ENCODE peak calls at places on chromosomes 11 and 22, in four cellular contexts. U is H9, X is IMR-90, D is mesendoderm. B is an unnamed sample.

GRCh38 chr22:43088616-43088978 is 594 bp downstream of the TTLL1 start:
- DNase-seq in U (no peak), X (no peak), D (no peak), B (no peak)

GRCh38 chr11:89021339-89021738 is 44.4 kb downstream of the GRM5 start:
- DNase-seq in U (no peak), X (no peak), D (no peak), B (no peak)

GRCh38 chr11:100687032-100687629 is at the start of gene ARHGAP42:
- DNase-seq in U (peak), X (peak), D (peak), B (peak)

GRCh38 chr11:35841733-35842132 is 102.1 kb upstream of the LDLRAD3 start:
- DNase-seq in U (no peak), X (no peak), D (no peak), B (no peak)

GRCh38 chr11:45655347-45655756 is 10.1 kb downstream of the CHST1 start:
- DNase-seq in U (peak), X (peak), D (peak), B (peak)

GRCh38 chr11:65588199-65589054 is 7.2 kb downstream of the KCNK7 start:
- DNase-seq in U (peak), X (peak), D (peak), B (peak)

GRCh38 chr11:82930229-82930628 is 28.7 kb downstream of the DDIAS start:
- DNase-seq in U (no peak), X (no peak), D (no peak), B (no peak)

GRCh38 chr11:83835423-83835822 is 549.3 kb upstream of the CCDC90B start:
- DNase-seq in U (no peak), X (peak), D (no peak), B (no peak)

GRCh38 chr11:122069946-122070345 is 46.1 kb downstream of the BLID start:
- DNase-seq in U (peak), X (peak), D (peak), B (peak)

GRCh38 chr22:39556970-39557811 is 13.4 kb upstream of the CACNA1I start:
- DNase-seq in U (no peak), X (peak), D (no peak), B (no peak)

GRCh38 chr11:64225608-64226506 is at the start of the genes NUDT22 and TRPT1:
- DNase-seq in U (peak), X (peak), D (peak), B (peak)

GRCh38 chr11:111911563-111912401 is at the start of gene CRYAB:
- DNase-seq in U (peak), X (peak), D (peak), B (peak)

GRCh38 chr11:12163181-12163841 is 52.9 kb downstream of the MICAL2 start:
- DNase-seq in U (no peak), X (peak), D (peak), B (peak)

GRCh38 chr11:31972623-31973022 is 118.3 kb upstream of the RCN1 start:
- DNase-seq in U (no peak), X (no peak), D (no peak), B (no peak)

DNA sequence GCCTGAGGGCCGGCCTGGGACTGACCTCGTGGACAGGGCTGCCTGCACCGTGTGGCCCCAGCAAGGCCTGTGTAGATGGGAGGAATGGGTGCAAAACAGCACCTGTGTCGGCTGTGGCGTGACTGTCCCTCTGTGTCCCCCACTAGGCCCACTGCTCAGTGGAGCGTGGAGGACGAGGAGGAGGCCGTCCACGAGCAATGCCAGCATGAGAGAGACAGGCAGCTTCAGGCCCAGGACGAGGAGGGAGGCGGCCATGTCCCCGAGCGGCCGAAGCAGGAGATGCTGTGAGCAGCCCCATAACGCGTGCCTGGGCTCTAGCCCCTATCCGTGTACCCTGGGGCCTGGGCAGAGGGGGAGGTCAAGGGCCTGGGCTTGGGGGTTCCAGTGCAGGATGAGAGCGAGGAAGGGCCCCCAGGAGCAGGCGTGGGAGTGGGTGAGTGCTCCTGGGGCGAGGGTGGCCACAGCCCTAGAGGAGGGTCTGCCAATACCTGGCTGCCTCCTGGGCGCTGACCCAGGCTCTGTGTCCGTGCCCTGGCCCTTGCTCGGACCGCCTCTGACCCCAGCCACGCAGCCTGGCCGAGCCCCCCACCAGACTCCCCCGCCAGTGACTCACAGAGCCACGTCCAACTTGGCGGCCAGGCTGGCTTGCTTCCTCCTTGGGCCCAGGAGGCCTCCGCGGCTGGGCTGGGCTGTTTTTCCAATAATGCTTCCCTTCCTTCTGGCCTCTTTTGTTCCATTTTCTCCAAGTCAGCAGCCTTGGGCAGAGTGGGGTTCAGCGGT is 11.6 kb downstream of the PRR33 start:
- DNase-seq in U (no peak), X (no peak), D (no peak), B (no peak)
- H2BK5ac ChIP-seq in U (no peak), X (no peak), D (no peak), B (peak)

GRCh38 chr11:117098269-117099231 is at the start of gene SIK3:
- DNase-seq in U (peak), X (peak), D (peak), B (peak)
- H2BK5ac ChIP-seq in U (no peak), X (peak), D (peak), B (peak)

DNA sequence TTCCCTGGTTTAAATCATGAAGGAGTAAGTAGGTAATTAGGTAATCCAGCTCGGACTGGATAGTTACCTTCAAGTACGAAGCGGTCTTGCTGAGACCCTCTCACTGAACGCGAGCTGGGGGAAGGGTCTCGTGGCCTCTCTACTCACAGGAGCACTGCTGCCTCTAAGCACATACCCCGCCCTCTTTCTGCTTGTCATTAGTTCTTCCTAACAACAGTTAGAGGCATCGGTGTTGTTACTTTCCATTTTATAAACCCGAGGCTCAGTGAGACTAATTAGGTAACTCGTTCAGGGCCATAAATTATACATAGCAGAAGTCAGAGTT is 230.8 kb downstream of the ST3GAL4 start:
- DNase-seq in U (no peak), X (no peak), D (no peak), B (no peak)
- H2BK5ac ChIP-seq in U (no peak), X (peak), D (peak), B (no peak)

DNA sequence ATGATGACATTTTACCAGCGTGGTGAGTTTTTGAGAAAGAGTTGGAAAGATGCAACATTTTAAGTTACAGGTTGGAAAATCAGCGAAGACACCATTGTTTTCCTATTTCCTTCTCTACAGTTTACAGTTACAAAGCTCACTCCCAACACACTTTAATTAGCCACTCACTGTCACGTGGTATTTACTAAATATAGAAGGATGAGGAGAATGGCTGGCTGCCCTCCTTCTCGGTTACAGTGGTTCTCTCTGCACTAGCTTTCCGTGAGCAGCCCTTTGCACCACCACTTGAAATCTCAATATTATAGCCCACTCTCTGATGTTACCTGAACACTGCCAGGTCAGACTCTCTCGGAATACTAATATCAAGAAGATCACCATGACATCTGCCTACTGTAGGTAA is 205.6 kb downstream of the CADM1 start:
- DNase-seq in U (no peak), X (no peak), D (no peak), B (no peak)
- H2BK5ac ChIP-seq in U (no peak), X (no peak), D (no peak), B (no peak)

DNA sequence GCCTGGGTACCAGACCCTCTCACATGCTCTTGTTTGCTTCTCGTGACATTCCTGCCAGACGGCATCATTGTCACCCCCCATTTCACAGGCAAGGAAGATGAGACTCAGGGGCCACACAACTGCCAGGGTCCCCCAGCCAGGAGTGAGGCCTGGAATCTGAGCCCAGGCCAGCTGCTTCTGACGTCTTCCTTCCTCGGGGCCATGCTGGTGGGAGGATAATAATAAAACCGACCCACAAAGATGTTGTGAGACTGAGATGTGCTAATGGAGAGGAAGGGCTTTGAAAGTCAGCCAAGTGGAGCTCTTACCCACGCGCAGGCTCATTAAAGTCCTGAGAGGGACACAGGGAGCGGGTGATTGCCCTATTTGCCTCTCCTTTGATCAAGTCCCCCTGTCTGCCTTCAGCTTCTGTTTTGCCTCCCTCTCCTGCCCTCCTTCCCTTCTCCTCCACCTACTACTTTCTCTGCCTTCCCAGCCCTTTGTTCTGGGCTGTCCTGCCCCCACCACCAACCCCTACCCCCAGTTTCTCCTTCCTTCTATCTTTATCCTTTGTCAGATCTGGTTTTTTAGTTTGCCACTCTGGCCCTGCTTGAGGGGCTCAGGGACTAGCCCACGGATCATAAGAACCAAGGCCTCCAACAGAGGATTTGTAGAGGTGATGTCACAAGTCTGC is 62.8 kb downstream of the MCM5 start:
- DNase-seq in U (no peak), X (no peak), D (no peak), B (no peak)
- H2BK5ac ChIP-seq in U (no peak), X (peak), D (no peak), B (no peak)